ENCODE peak calls at places on chromosomes 5 and 9, in six cellular contexts. One of them, this sample, is unnamed.

GRCh38 chr9:77808750-77809079 is 160.6 kb upstream of the GNA14 start:
- DNase-seq in WTC11: no peak
- DNase-seq in K562: no peak
- DNase-seq in HepG2: peak; percentile 72
- DNase-seq in H1: no peak
- DNase-seq in GM12878: no peak
- DNase-seq in this sample: no peak

GRCh38 chr9:132946624-132947295 is 2.3 kb upstream of the TSC1 start:
- DNase-seq in WTC11: no peak
- DNase-seq in GM12878: no peak
- DNase-seq in H1: no peak
- DNase-seq in HepG2: peak; percentile 40
- DNase-seq in K562: no peak
- DNase-seq in this sample: no peak

GRCh38 chr9:121618504-121618903 is 32.9 kb upstream of the DAB2IP start:
- DNase-seq in K562: no peak
- DNase-seq in GM12878: no peak
- DNase-seq in H1: no peak
- DNase-seq in HepG2: no peak
- DNase-seq in WTC11: no peak
- DNase-seq in this sample: no peak

GRCh38 chr5:159915913-159916840 is at the start of gene ADRA1B:
- DNase-seq in H1: peak; percentile 81
- DNase-seq in GM12878: no peak
- DNase-seq in K562: peak; percentile 77
- DNase-seq in HepG2: peak; percentile 10
- DNase-seq in WTC11: peak; percentile 80
- DNase-seq in this sample: no peak

GRCh38 chr9:94783121-94783664 is 56.7 kb downstream of the AOPEP start:
- DNase-seq in H1: peak; percentile 63
- DNase-seq in K562: no peak
- DNase-seq in GM12878: peak; percentile 27
- DNase-seq in HepG2: peak; percentile 75
- DNase-seq in WTC11: peak; percentile 66
- DNase-seq in this sample: peak; percentile 69

GRCh38 chr5:60161340-60161934 is 267.9 kb upstream of the PDE4D start:
- DNase-seq in H1: no peak
- DNase-seq in K562: no peak
- DNase-seq in GM12878: peak; percentile 4
- DNase-seq in HepG2: peak; percentile 3
- DNase-seq in WTC11: no peak
- DNase-seq in this sample: peak; percentile 8

GRCh38 chr5:133827001-133827400 is 141.4 kb downstream of the C5orf15 start:
- DNase-seq in WTC11: no peak
- DNase-seq in GM12878: no peak
- DNase-seq in HepG2: no peak
- DNase-seq in H1: no peak
- DNase-seq in K562: no peak
- DNase-seq in this sample: no peak

GRCh38 chr5:76696254-76696653 is 19.7 kb upstream of the F2R start:
- DNase-seq in K562: no peak
- DNase-seq in WTC11: no peak
- DNase-seq in HepG2: no peak
- DNase-seq in GM12878: no peak
- DNase-seq in H1: no peak
- DNase-seq in this sample: no peak

GRCh38 chr9:116060631-116061030 is 93.0 kb upstream of the PAPPA start:
- DNase-seq in K562: no peak
- DNase-seq in WTC11: no peak
- DNase-seq in GM12878: no peak
- DNase-seq in HepG2: no peak
- DNase-seq in H1: no peak
- DNase-seq in this sample: no peak

GRCh38 chr9:134298000-134298399 is 28.3 kb upstream of the RXRA start:
- DNase-seq in K562: no peak
- DNase-seq in HepG2: no peak
- DNase-seq in H1: no peak
- DNase-seq in WTC11: no peak
- DNase-seq in GM12878: no peak
- DNase-seq in this sample: no peak

GRCh38 chr9:113910036-113910639 is 34.0 kb downstream of the ZNF618 start:
- DNase-seq in HepG2: no peak
- DNase-seq in K562: no peak
- DNase-seq in GM12878: no peak
- DNase-seq in WTC11: no peak
- DNase-seq in H1: peak; percentile 38
- DNase-seq in this sample: no peak

GRCh38 chr5:57666582-57666981 is 184.0 kb upstream of the ACTBL2 start:
- DNase-seq in HepG2: no peak
- DNase-seq in H1: no peak
- DNase-seq in GM12878: no peak
- DNase-seq in K562: no peak
- DNase-seq in WTC11: no peak
- DNase-seq in this sample: no peak

GRCh38 chr9:89610391-89610925 is 5.6 kb downstream of the GADD45G start:
- DNase-seq in H1: no peak
- DNase-seq in K562: no peak
- DNase-seq in WTC11: no peak
- DNase-seq in GM12878: no peak
- DNase-seq in HepG2: no peak
- DNase-seq in this sample: no peak

GRCh38 chr5:75053286-75054109 is 1.1 kb upstream of the GCNT4 start:
- DNase-seq in H1: peak; percentile 70
- DNase-seq in HepG2: peak; percentile 16
- DNase-seq in K562: peak; percentile 8
- DNase-seq in GM12878: no peak
- DNase-seq in WTC11: peak; percentile 60
- DNase-seq in this sample: no peak

GRCh38 chr9:27749838-27750237 is 176.6 kb upstream of the C9orf72 start:
- DNase-seq in HepG2: no peak
- DNase-seq in H1: peak; percentile 51
- DNase-seq in GM12878: no peak
- DNase-seq in K562: no peak
- DNase-seq in WTC11: peak; percentile 30
- DNase-seq in this sample: no peak
- TF ChIP-seq ATF3 in HepG2: no peak
- TF ChIP-seq ATF3 in H1: no peak
- TF ChIP-seq ATF3 in GM12878: no peak
- TF ChIP-seq ATF3 in K562: no peak
- TF ChIP-seq ATF3 in WTC11: no peak
- TF ChIP-seq ATF3 in this sample: no peak

GRCh38 chr9:81052846-81053245 is 636.5 kb downstream of the TLE1 start:
- DNase-seq in GM12878: no peak
- DNase-seq in K562: no peak
- DNase-seq in WTC11: no peak
- DNase-seq in H1: no peak
- DNase-seq in HepG2: no peak
- DNase-seq in this sample: no peak
- TF ChIP-seq ATF3 in GM12878: no peak
- TF ChIP-seq ATF3 in K562: no peak
- TF ChIP-seq ATF3 in WTC11: no peak
- TF ChIP-seq ATF3 in H1: no peak
- TF ChIP-seq ATF3 in HepG2: no peak
- TF ChIP-seq ATF3 in this sample: no peak

GRCh38 chr5:109936996-109937395 is 247.3 kb downstream of the MAN2A1 start:
- DNase-seq in K562: no peak
- DNase-seq in GM12878: no peak
- DNase-seq in H1: no peak
- DNase-seq in HepG2: no peak
- DNase-seq in WTC11: no peak
- DNase-seq in this sample: no peak
- TF ChIP-seq ATF3 in K562: no peak
- TF ChIP-seq ATF3 in GM12878: no peak
- TF ChIP-seq ATF3 in H1: no peak
- TF ChIP-seq ATF3 in HepG2: no peak
- TF ChIP-seq ATF3 in WTC11: no peak
- TF ChIP-seq ATF3 in this sample: no peak

GRCh38 chr9:70058569-70059161 is 15.0 kb downstream of the MAMDC2 start:
- DNase-seq in H1: no peak
- DNase-seq in HepG2: no peak
- DNase-seq in WTC11: no peak
- DNase-seq in K562: no peak
- DNase-seq in GM12878: no peak
- DNase-seq in this sample: no peak

GRCh38 chr9:70061776-70062175 is 18.1 kb downstream of the MAMDC2 start:
- DNase-seq in H1: no peak
- DNase-seq in K562: no peak
- DNase-seq in HepG2: no peak
- DNase-seq in WTC11: no peak
- DNase-seq in GM12878: no peak
- DNase-seq in this sample: no peak

GRCh38 chr9:70060148-70060882 is 16.7 kb downstream of the MAMDC2 start:
- DNase-seq in K562: no peak
- DNase-seq in H1: no peak
- DNase-seq in WTC11: no peak
- DNase-seq in HepG2: no peak
- DNase-seq in GM12878: no peak
- DNase-seq in this sample: no peak

GRCh38 chr9:70064496-70064895 is 20.8 kb downstream of the MAMDC2 start:
- DNase-seq in GM12878: no peak
- DNase-seq in H1: no peak
- DNase-seq in WTC11: no peak
- DNase-seq in HepG2: no peak
- DNase-seq in K562: no peak
- DNase-seq in this sample: no peak

GRCh38 chr9:70060883-70061507 is 17.3 kb downstream of the MAMDC2 start:
- DNase-seq in GM12878: no peak
- DNase-seq in H1: no peak
- DNase-seq in WTC11: no peak
- DNase-seq in K562: no peak
- DNase-seq in HepG2: no peak
- DNase-seq in this sample: no peak
- TF ChIP-seq ATF3 in GM12878: no peak
- TF ChIP-seq ATF3 in H1: no peak
- TF ChIP-seq ATF3 in WTC11: no peak
- TF ChIP-seq ATF3 in K562: no peak
- TF ChIP-seq ATF3 in HepG2: no peak
- TF ChIP-seq ATF3 in this sample: no peak